ENCODE peak calls at places on chromosome X, in eight cellular contexts. L, A, R, N, S, J, D and B are unnamed samples.

GRCh38 chrX:46587753-46588171 is 14.2 kb downstream of the CHST7 start:
- DNase-seq in J (no peak), R (no peak), S (no peak), A (no peak), L (no peak), N (no peak), D (no peak), B (no peak)

GRCh38 chrX:51837926-51838325 is 55.5 kb upstream of the MAGED1 start:
- DNase-seq in A (peak), J (peak), S (peak), R (no peak), D (peak), N (no peak), L (no peak), B (no peak)

GRCh38 chrX:44152867-44153266 is 179.7 kb upstream of the NDP start:
- DNase-seq in J (no peak), L (no peak), A (no peak), S (no peak), R (no peak), D (no peak), N (peak), B (no peak)

GRCh38 chrX:147378767-147379166 is 533.0 kb upstream of the FMR1 start:
- DNase-seq in L (no peak), D (no peak), J (no peak), N (no peak), R (no peak), A (no peak), S (no peak), B (no peak)

GRCh38 chrX:22237479-22237878 is 35.2 kb upstream of the CBLL2 start:
- DNase-seq in R (no peak), N (no peak), A (no peak), S (no peak), D (no peak), L (no peak), J (no peak), B (no peak)

GRCh38 chrX:129493643-129494042 is 29.6 kb downstream of the SMARCA1 start:
- DNase-seq in N (no peak), J (peak), R (no peak), S (no peak), D (no peak), L (no peak), A (no peak), B (no peak)

GRCh38 chrX:119218198-119218597 is 17.9 kb upstream of the PGRMC1 start:
- DNase-seq in N (peak), J (no peak), D (peak), L (no peak), A (no peak), R (no peak), S (no peak), B (no peak)

GRCh38 chrX:40446927-40447326 is 133.8 kb upstream of the ATP6AP2 start:
- DNase-seq in L (no peak), N (no peak), D (no peak), J (no peak), S (no peak), A (no peak), R (no peak), B (no peak)

GRCh38 chrX:17022205-17022604 is 75.7 kb downstream of the REPS2 start:
- DNase-seq in R (no peak), D (no peak), N (no peak), L (no peak), S (no peak), J (peak), A (no peak), B (no peak)

GRCh38 chrX:141220342-141221008 is 21.8 kb downstream of the SPANXC start:
- DNase-seq in N (no peak), S (no peak), L (no peak), A (no peak), R (no peak), J (peak), D (no peak), B (peak)

GRCh38 chrX:141278306-141278705 is 36.0 kb upstream of the SPANXC start:
- DNase-seq in N (peak), R (peak), L (no peak), A (no peak), J (peak), D (peak), S (peak), B (no peak)

GRCh38 chrX:115592997-115593734 is 32.2 kb downstream of the PLS3 start:
- DNase-seq in R (no peak), L (no peak), J (no peak), A (no peak), S (peak), D (no peak), N (no peak), B (no peak)

GRCh38 chrX:123422875-123423274 is 238.8 kb downstream of the GRIA3 start:
- DNase-seq in S (peak), R (peak), D (peak), A (no peak), L (no peak), J (no peak), N (peak), B (no peak)

GRCh38 chrX:22660756-22661155 is 339.0 kb upstream of the DDX53 start:
- DNase-seq in L (no peak), S (no peak), J (no peak), R (no peak), D (no peak), N (no peak), A (no peak), B (no peak)

GRCh38 chrX:106612403-106612789 is 618 bp downstream of the RADX start:
- DNase-seq in S (peak), L (no peak), N (no peak), A (no peak), D (peak), R (no peak), J (no peak), B (no peak)

GRCh38 chrX:9562851-9563250 is 98.0 kb downstream of the TBL1X start:
- DNase-seq in D (no peak), S (no peak), R (no peak), L (no peak), N (no peak), J (peak), A (no peak), B (peak)

GRCh38 chrX:5965406-5965805 is 263.3 kb downstream of the NLGN4X start:
- DNase-seq in A (no peak), S (no peak), R (peak), D (no peak), L (no peak), J (no peak), N (no peak), B (no peak)

GRCh38 chrX:118634336-118634735 is 93.1 kb upstream of the IL13RA1 start:
- DNase-seq in R (no peak), L (no peak), D (no peak), N (no peak), J (no peak), S (no peak), A (no peak), B (no peak)

GRCh38 chrX:49137492-49137891 is 14.0 kb upstream of the GPKOW start:
- DNase-seq in A (no peak), S (no peak), N (no peak), J (no peak), D (no peak), R (no peak), L (no peak), B (no peak)

GRCh38 chrX:10240918-10241317 is 84.1 kb downstream of the CLCN4 start:
- DNase-seq in J (peak), R (no peak), N (no peak), S (no peak), A (no peak), L (no peak), D (no peak), B (peak)

GRCh38 chrX:13164611-13165010 is 120.2 kb upstream of the FAM9C start:
- DNase-seq in A (no peak), J (no peak), N (no peak), L (no peak), S (peak), D (no peak), R (no peak), B (no peak)

GRCh38 chrX:40100141-40100536 is 2.4 kb upstream of the BCOR start:
- DNase-seq in L (no peak), S (no peak), A (no peak), N (peak), D (no peak), J (peak), R (no peak), B (no peak)

GRCh38 chrX:41475166-41475565 is 28.0 kb downstream of the NYX start:
- DNase-seq in J (no peak), L (no peak), A (no peak), N (no peak), S (peak), R (no peak), D (peak), B (no peak)

GRCh38 chrX:27599928-27600327 is 9.8 kb downstream of the DCAF8L2 start:
- DNase-seq in S (no peak), A (no peak), J (no peak), N (peak), R (no peak), D (peak), L (no peak), B (no peak)

GRCh38 chrX:10633722-10634121 is 13.3 kb upstream of the MID1 start:
- DNase-seq in A (no peak), D (peak), S (peak), J (peak), N (peak), L (no peak), R (no peak), B (peak)

GRCh38 chrX:34880656-34881055 is 61.9 kb upstream of the FAM47B start:
- DNase-seq in A (no peak), L (no peak), N (no peak), R (no peak), S (no peak), J (no peak), D (no peak), B (no peak)

GRCh38 chrX:11998944-11999343 is 139.3 kb upstream of the FRMPD4 start:
- DNase-seq in A (no peak), R (no peak), D (no peak), S (no peak), L (no peak), N (no peak), J (no peak), B (no peak)

GRCh38 chrX:68699960-68700746 is 52.7 kb downstream of the STARD8 start:
- DNase-seq in S (no peak), N (peak), J (peak), L (no peak), A (no peak), D (no peak), R (no peak), B (peak)

GRCh38 chrX:139008185-139008584 is 296.7 kb upstream of the FGF13 start:
- DNase-seq in D (no peak), N (no peak), J (no peak), A (no peak), L (no peak), S (no peak), R (no peak), B (no peak)

GRCh38 chrX:56499372-56499771 is 64.1 kb upstream of the UBQLN2 start:
- DNase-seq in S (no peak), L (no peak), J (no peak), D (no peak), R (no peak), A (no peak), N (no peak), B (no peak)

GRCh38 chrX:136168929-136169735 is 21.8 kb downstream of the FHL1 start:
- DNase-seq in D (no peak), S (peak), L (no peak), R (peak), A (peak), N (no peak), J (peak), B (peak)

GRCh38 chrX:152913354-152913753 is 15.5 kb downstream of the ZNF185 start:
- DNase-seq in R (no peak), J (no peak), D (peak), L (no peak), S (no peak), N (peak), A (no peak), B (no peak)

GRCh38 chrX:66110112-66110511 is 53.9 kb upstream of the HEPH start:
- DNase-seq in D (peak), R (no peak), A (no peak), S (peak), L (no peak), J (no peak), N (peak), B (no peak)

GRCh38 chrX:48617542-48618340 is 20.4 kb downstream of the WDR13 start:
- DNase-seq in D (no peak), N (peak), J (peak), A (no peak), R (no peak), S (no peak), L (no peak), B (no peak)

GRCh38 chrX:155262970-155263754 is 1.1 kb downstream of the RAB39B start:
- DNase-seq in D (no peak), L (no peak), A (no peak), N (no peak), R (no peak), J (no peak), S (peak), B (no peak)

GRCh38 chrX:101759000-101759399 is 99.3 kb upstream of the ARMCX2 start:
- DNase-seq in L (no peak), R (peak), A (peak), J (peak), S (peak), N (peak), D (peak), B (no peak)

GRCh38 chrX:153460826-153461225 is 9.6 kb downstream of the HAUS7 start:
- DNase-seq in N (peak), J (peak), S (peak), L (no peak), D (peak), A (peak), R (peak), B (no peak)

GRCh38 chrX:154728791-154729190 is 22.1 kb downstream of the GAB3 start:
- DNase-seq in J (no peak), S (no peak), D (no peak), R (no peak), L (no peak), A (no peak), N (peak), B (no peak)

GRCh38 chrX:39730671-39731389 is 366.9 kb downstream of the BCOR start:
- DNase-seq in R (peak), S (peak), N (peak), A (peak), J (peak), D (peak), L (peak), B (peak)

GRCh38 chrX:65601126-65601525 is 66.3 kb upstream of the MSN start:
- DNase-seq in J (peak), N (no peak), A (no peak), L (no peak), D (no peak), S (no peak), R (no peak), B (no peak)